ENCODE peak calls at places on chromosomes 5 and 9, in ten cellular contexts. T, B, P, A, F, K, I, O, C and E are unnamed samples.
A peak's percentile ranks its signal among the peaks of the same experiment; 100 is the strongest.

GRCh38 chr5:180799194-180799593 is 3.4 kb downstream of the MGAT1 start:
- DNase-seq in I (no peak), B (no peak), O (peak; percentile 62), C (no peak), F (no peak), T (peak; percentile 79), A (no peak), K (peak; percentile 60), P (no peak), E (peak; percentile 54)

GRCh38 chr5:60586307-60586901 is 113.6 kb downstream of the DEPDC1B start:
- DNase-seq in C (no peak), F (peak; percentile 55), B (peak; percentile 5), I (peak; percentile 41), K (no peak), P (no peak), A (peak; percentile 54), O (peak; percentile 4), T (no peak), E (no peak)

GRCh38 chr9:135476561-135476960 is 3.0 kb upstream of the PPP1R26 start:
- DNase-seq in T (no peak), P (no peak), B (no peak), C (no peak), I (no peak), K (no peak), O (no peak), F (no peak), A (no peak), E (no peak)

GRCh38 chr9:132006657-132007370 is 72.9 kb downstream of the MED27 start:
- DNase-seq in K (no peak), B (peak; percentile 52), A (peak; percentile 75), F (peak; percentile 82), T (no peak), I (no peak), P (no peak), C (peak; percentile 26), O (no peak), E (peak; percentile 64)

GRCh38 chr9:77957652-77958051 is 74.0 kb downstream of the GNAQ start:
- DNase-seq in C (no peak), I (no peak), B (no peak), F (peak; percentile 82), A (no peak), T (no peak), K (no peak), P (no peak), O (no peak), E (no peak)

GRCh38 chr5:40797273-40798011 is 732 bp downstream of the PRKAA1 start:
- DNase-seq in C (peak; percentile 70), P (peak; percentile 67), B (peak; percentile 96), O (peak; percentile 81), K (peak; percentile 84), T (peak; percentile 83), F (peak; percentile 37), I (no peak), A (peak; percentile 79), E (peak; percentile 89)

GRCh38 chr9:19286634-19287188 is 56.2 kb downstream of the DENND4C start:
- DNase-seq in A (peak; percentile 19), P (no peak), B (no peak), T (peak; percentile 4), C (no peak), I (no peak), F (peak; percentile 67), O (peak; percentile 4), K (no peak), E (no peak)

GRCh38 chr9:127968717-127969383 is 11.9 kb downstream of the EEIG1 start:
- DNase-seq in K (peak; percentile 81), O (no peak), I (no peak), P (no peak), C (no peak), T (no peak), A (peak; percentile 78), F (peak; percentile 86), B (no peak), E (peak; percentile 63)

GRCh38 chr5:149210968-149211495 is 60.6 kb upstream of the AFAP1L1 start:
- DNase-seq in C (no peak), O (no peak), P (peak; percentile 51), T (no peak), F (no peak), K (no peak), A (no peak), B (no peak), I (no peak), E (no peak)

GRCh38 chr5:128424672-128425071 is 113.4 kb downstream of the FBN2 start:
- DNase-seq in C (no peak), B (no peak), T (no peak), P (no peak), K (no peak), O (no peak), A (no peak), I (no peak), F (no peak), E (no peak)

GRCh38 chr5:170467000-170467707 is 36.7 kb upstream of the KCNIP1 start:
- DNase-seq in T (peak; percentile 36), C (peak; percentile 36), I (no peak), P (no peak), F (peak; percentile 91), B (peak; percentile 42), O (no peak), K (no peak), A (peak; percentile 85), E (no peak)

GRCh38 chr9:33161011-33161588 is 6.0 kb downstream of the B4GALT1 start:
- DNase-seq in I (no peak), O (no peak), K (peak; percentile 82), T (peak; percentile 79), B (peak; percentile 85), F (peak; percentile 95), C (peak; percentile 26), A (peak; percentile 98), P (peak; percentile 54), E (no peak)

GRCh38 chr9:132041825-132042224 is 37.8 kb downstream of the MED27 start:
- DNase-seq in O (no peak), T (no peak), C (no peak), I (no peak), B (no peak), A (no peak), P (no peak), F (no peak), K (no peak), E (no peak)

GRCh38 chr5:178457471-178457870 is 132.7 kb downstream of the COL23A1 start:
- DNase-seq in T (no peak), C (no peak), O (no peak), K (no peak), A (no peak), F (no peak), P (no peak), I (no peak), B (no peak), E (no peak)

GRCh38 chr5:96031811-96032261 is 70.2 kb upstream of the ELL2 start:
- DNase-seq in O (no peak), K (no peak), P (no peak), C (no peak), B (no peak), F (peak; percentile 95), T (no peak), I (no peak), A (peak; percentile 58), E (no peak)

GRCh38 chr5:137075163-137075970 is 423.8 kb downstream of the SPOCK1 start:
- DNase-seq in F (peak; percentile 78), A (no peak), T (peak; percentile 96), B (peak; percentile 67), P (no peak), I (no peak), O (peak; percentile 78), K (no peak), C (no peak), E (no peak)

GRCh38 chr5:169121631-169122420 is 179.1 kb downstream of the SLIT3 start:
- DNase-seq in K (no peak), A (no peak), I (no peak), C (no peak), O (no peak), F (no peak), T (no peak), B (no peak), P (no peak), E (no peak)

GRCh38 chr5:8907168-8907868 is 638.6 kb downstream of the SEMA5A start:
- DNase-seq in O (no peak), I (no peak), P (no peak), C (no peak), T (no peak), K (no peak), A (peak; percentile 86), B (no peak), F (peak; percentile 94), E (no peak)

GRCh38 chr5:6365142-6365976 is 13.0 kb downstream of the MED10 start:
- DNase-seq in T (no peak), O (no peak), C (no peak), K (no peak), I (no peak), A (peak; percentile 8), P (no peak), F (no peak), B (no peak), E (no peak)

GRCh38 chr9:2032234-2032633 is 17.1 kb downstream of the SMARCA2 start:
- DNase-seq in O (no peak), B (no peak), C (no peak), A (no peak), F (no peak), T (no peak), P (no peak), K (no peak), I (no peak), E (no peak)

GRCh38 chr5:197892-198489 is 6.7 kb downstream of the LRRC14B start:
- DNase-seq in B (no peak), K (no peak), P (no peak), I (no peak), T (no peak), A (no peak), F (no peak), C (no peak), O (no peak), E (no peak)

GRCh38 chr5:172104021-172104420 is 84.0 kb downstream of the STK10 start:
- DNase-seq in T (no peak), K (no peak), A (no peak), B (no peak), O (no peak), C (no peak), P (no peak), F (no peak), I (no peak), E (no peak)

GRCh38 chr9:110604101-110604710 is 24.7 kb upstream of the SVEP1 start:
- DNase-seq in T (no peak), O (no peak), F (no peak), P (no peak), A (no peak), B (peak; percentile 61), K (no peak), C (no peak), I (no peak), E (no peak)

GRCh38 chr9:8924529-8924928 is 1125.0 kb upstream of the DMAC1 start:
- DNase-seq in T (no peak), F (no peak), I (no peak), C (no peak), B (no peak), P (no peak), A (peak; percentile 25), O (no peak), K (no peak), E (no peak)

GRCh38 chr5:130141689-130142320 is 237.5 kb downstream of the CHSY3 start:
- DNase-seq in I (no peak), F (peak; percentile 49), B (no peak), T (peak; percentile 75), O (peak; percentile 46), K (no peak), C (no peak), A (peak; percentile 47), P (no peak), E (no peak)

GRCh38 chr5:107744418-107745330 is 73.9 kb upstream of the EFNA5 start:
- DNase-seq in T (no peak), B (no peak), F (no peak), O (no peak), C (no peak), I (no peak), P (no peak), A (no peak), K (no peak), E (no peak)

GRCh38 chr5:62306494-62307363 is 723 bp downstream of the KIF2A start:
- DNase-seq in F (no peak), O (peak; percentile 28), K (peak; percentile 70), A (peak; percentile 37), C (peak; percentile 45), P (peak; percentile 64), T (peak; percentile 42), I (no peak), B (peak; percentile 58), E (peak; percentile 82)

GRCh38 chr5:178434016-178434761 is 156.0 kb downstream of the COL23A1 start:
- DNase-seq in P (no peak), K (no peak), A (no peak), I (no peak), F (no peak), B (no peak), O (no peak), T (no peak), C (no peak), E (peak; percentile 21)